ENCODE peak calls at places on chromosomes 13 and 19, in eight cellular contexts. Q is PC-3, R is transverse colon, K is GM23248, F is coronary artery, Z is aorta, X is mammary epithelial cell, M is OCI-LY7. A is an unnamed sample.

GRCh38 chr19:13796301-13797057 is 1.2 kb downstream of the ZSWIM4 start:
- DNase-seq in M (peak), R (peak), X (peak), K (peak), F (peak), Z (peak), Q (peak), A (peak)

GRCh38 chr13:62682788-62683187 is 1267.1 kb upstream of the PCDH20 start:
- DNase-seq in F (no peak), X (no peak), Q (peak), R (no peak), Z (no peak), K (no peak), M (no peak), A (no peak)

GRCh38 chr13:98222081-98222554 is 45.0 kb upstream of the RNF113B start:
- DNase-seq in X (no peak), Z (no peak), M (no peak), R (peak), F (no peak), Q (peak), K (peak), A (no peak)

GRCh38 chr19:36054119-36054732 is at the start of gene THAP8:
- DNase-seq in K (peak), M (peak), X (peak), F (peak), R (peak), Q (peak), Z (peak), A (peak)

GRCh38 chr19:32104465-32105235 is 240.8 kb upstream of the ZNF507 start:
- DNase-seq in Q (peak), Z (no peak), M (no peak), K (no peak), X (peak), F (no peak), R (peak), A (peak)

GRCh38 chr13:113876341-113877148 is 12.7 kb upstream of the GAS6 start:
- DNase-seq in R (no peak), X (no peak), K (no peak), Z (no peak), Q (no peak), F (no peak), M (no peak), A (no peak)

GRCh38 chr13:52158629-52159158 is 703 bp downstream of the NEK3 start:
- DNase-seq in F (no peak), Q (peak), R (peak), M (no peak), K (peak), X (peak), Z (peak), A (no peak)

GRCh38 chr19:47561440-47562045 is 11.4 kb downstream of the ZNF541 start:
- DNase-seq in K (no peak), Z (no peak), R (no peak), F (no peak), Q (peak), M (no peak), X (no peak), A (no peak)

GRCh38 chr19:2663920-2664571 is 38.4 kb downstream of the GNG7 start:
- DNase-seq in Z (no peak), R (peak), Q (no peak), K (no peak), X (no peak), M (peak), F (no peak), A (no peak)

GRCh38 chr13:44759723-44760360 is 183.7 kb upstream of the TSC22D1 start:
- DNase-seq in Z (no peak), X (peak), Q (peak), F (no peak), K (no peak), R (no peak), M (no peak), A (no peak)

GRCh38 chr13:45928196-45928595 is 76.6 kb upstream of the SIAH3 start:
- DNase-seq in M (no peak), Q (no peak), X (no peak), R (no peak), Z (no peak), F (no peak), K (no peak), A (no peak)

GRCh38 chr19:54473071-54473941 is at the start of gene CDC42EP5:
- DNase-seq in X (peak), Z (peak), R (peak), F (no peak), K (peak), Q (no peak), M (no peak), A (no peak)

GRCh38 chr13:110404321-110404720 is 97.2 kb downstream of the COL4A2 start:
- DNase-seq in Q (no peak), K (no peak), Z (no peak), X (no peak), M (no peak), F (peak), R (no peak), A (no peak)

GRCh38 chr19:30254214-30254613 is 118.0 kb upstream of the ZNF536 start:
- DNase-seq in R (no peak), Z (no peak), K (peak), F (no peak), X (no peak), Q (no peak), M (no peak), A (no peak)

GRCh38 chr13:49895826-49896225 is 40.3 kb downstream of the SPRYD7 start:
- DNase-seq in Q (no peak), F (no peak), M (no peak), Z (no peak), R (no peak), K (no peak), X (no peak), A (no peak)

GRCh38 chr19:51514866-51515481 is 13.4 kb upstream of the SIGLEC12 start:
- DNase-seq in K (peak), Z (no peak), Q (peak), X (peak), F (no peak), M (peak), R (no peak), A (peak)

GRCh38 chr19:10421240-10421948 is 1.1 kb downstream of the PDE4A start:
- DNase-seq in R (no peak), F (no peak), K (no peak), M (peak), Z (no peak), X (no peak), Q (no peak), A (no peak)

GRCh38 chr13:50340566-50341287 is 325.5 kb downstream of the KCNRG start:
- DNase-seq in F (no peak), R (no peak), M (no peak), K (no peak), Q (no peak), X (no peak), Z (no peak), A (no peak)

GRCh38 chr19:47005873-47006272 is 13.8 kb upstream of the NPAS1 start:
- DNase-seq in R (no peak), Z (no peak), X (no peak), F (no peak), K (no peak), M (peak), Q (peak), A (no peak)

GRCh38 chr13:34391071-34391470 is 551.0 kb upstream of the NBEA start:
- DNase-seq in Z (no peak), Q (peak), M (no peak), X (peak), R (no peak), K (peak), F (no peak), A (peak)

GRCh38 chr13:113554333-113554700 is 30.2 kb upstream of the TFDP1 start:
- DNase-seq in X (no peak), R (no peak), Q (no peak), F (peak), K (no peak), M (no peak), Z (no peak), A (no peak)

GRCh38 chr13:25973085-25973484 is 78.7 kb downstream of the SHISA2 start:
- DNase-seq in Z (no peak), F (no peak), X (no peak), M (no peak), R (no peak), Q (no peak), K (no peak), A (no peak)

GRCh38 chr19:29211562-29212416 is 1.2 kb downstream of the UQCRFS1 start:
- DNase-seq in Z (no peak), Q (peak), M (no peak), F (no peak), X (peak), R (peak), K (peak), A (no peak)

GRCh38 chr19:51470966-51471365 is 7.4 kb upstream of the CEACAM18 start:
- DNase-seq in M (no peak), Q (peak), Z (no peak), X (peak), F (no peak), K (peak), R (no peak), A (no peak)

GRCh38 chr13:23705578-23705977 is 135.4 kb downstream of the TNFRSF19 start:
- DNase-seq in M (no peak), Q (no peak), X (no peak), F (no peak), K (peak), Z (no peak), R (no peak), A (no peak)

GRCh38 chr19:29293736-29294342 is 80.9 kb upstream of the UQCRFS1 start:
- DNase-seq in Q (no peak), X (no peak), K (peak), R (no peak), Z (no peak), M (no peak), F (no peak), A (no peak)

GRCh38 chr13:65907656-65908441 is 1322.3 kb downstream of the PCDH9 start:
- DNase-seq in Q (peak), M (no peak), R (no peak), X (no peak), F (no peak), K (no peak), Z (no peak), A (no peak)

GRCh38 chr19:38316477-38317067 is 825 bp upstream of the YIF1B start:
- DNase-seq in F (no peak), Z (no peak), M (no peak), X (no peak), R (no peak), K (no peak), Q (no peak), A (no peak)

GRCh38 chr19:33740811-33741396 is 55.8 kb upstream of the KCTD15 start:
- DNase-seq in K (peak), X (peak), F (no peak), M (peak), Q (peak), Z (no peak), R (no peak), A (no peak)

GRCh38 chr13:23986619-23987018 is 89.3 kb upstream of the C1QTNF9B start:
- DNase-seq in Q (no peak), R (no peak), K (peak), F (no peak), M (no peak), Z (no peak), X (no peak), A (no peak)

GRCh38 chr13:79352107-79352506 is 53.9 kb downstream of the RBM26 start:
- DNase-seq in M (no peak), Z (no peak), R (no peak), K (peak), F (no peak), X (no peak), Q (no peak), A (no peak)

GRCh38 chr13:100495455-100495854 is 93.1 kb downstream of the GGACT start:
- DNase-seq in Q (no peak), M (no peak), F (no peak), R (no peak), X (no peak), K (no peak), Z (no peak), A (no peak)

GRCh38 chr19:31500540-31500830 is 151.2 kb upstream of the TSHZ3 start:
- DNase-seq in M (no peak), Q (no peak), F (no peak), Z (no peak), X (no peak), R (no peak), K (no peak), A (no peak)

GRCh38 chr13:94674609-94675348 is 37.6 kb downstream of the SOX21 start:
- DNase-seq in X (peak), Q (peak), R (peak), Z (no peak), K (peak), F (no peak), M (peak), A (no peak)

GRCh38 chr19:44476559-44477408 is 23.5 kb downstream of the ZNF180 start:
- DNase-seq in Z (no peak), X (peak), K (peak), R (no peak), Q (peak), M (peak), F (no peak), A (no peak)

GRCh38 chr13:46751811-46752635 is 44.9 kb downstream of the ESD start:
- DNase-seq in Q (no peak), M (peak), X (no peak), Z (peak), K (peak), R (no peak), F (no peak), A (no peak)

GRCh38 chr19:39998511-39998910 is 1.7 kb downstream of the ZNF546 start:
- DNase-seq in M (no peak), Z (no peak), Q (peak), X (peak), F (no peak), R (no peak), K (peak), A (no peak)

GRCh38 chr19:50719566-50719965 is at the start of gene SHANK1:
- DNase-seq in K (peak), X (no peak), R (no peak), Z (no peak), Q (no peak), F (no peak), M (no peak), A (no peak)

GRCh38 chr19:24046550-24046949 is 40.4 kb upstream of the ZNF254 start:
- DNase-seq in Q (no peak), R (no peak), K (no peak), Z (no peak), F (no peak), M (no peak), X (no peak), A (no peak)

GRCh38 chr13:32946558-32946957 is 69.7 kb upstream of the KL start:
- DNase-seq in M (no peak), Q (no peak), X (no peak), Z (no peak), F (no peak), K (no peak), R (no peak), A (no peak)

GRCh38 chr13:32947886-32948285 is 68.3 kb upstream of the KL start:
- DNase-seq in Z (no peak), K (no peak), X (no peak), M (no peak), R (no peak), Q (no peak), F (no peak), A (no peak)

GRCh38 chr13:32951580-32951979 is 64.6 kb upstream of the KL start:
- DNase-seq in Z (no peak), X (no peak), K (no peak), Q (no peak), M (no peak), R (no peak), F (no peak), A (no peak)

GRCh38 chr13:32947411-32947810 is 68.8 kb upstream of the KL start:
- DNase-seq in F (no peak), K (no peak), Q (no peak), X (no peak), Z (no peak), R (no peak), M (no peak), A (no peak)
- H3K27ac ChIP-seq in F (no peak), K (no peak), Q (no peak), X (no peak), Z (no peak), R (no peak), M (no peak), A (no peak)

DNA sequence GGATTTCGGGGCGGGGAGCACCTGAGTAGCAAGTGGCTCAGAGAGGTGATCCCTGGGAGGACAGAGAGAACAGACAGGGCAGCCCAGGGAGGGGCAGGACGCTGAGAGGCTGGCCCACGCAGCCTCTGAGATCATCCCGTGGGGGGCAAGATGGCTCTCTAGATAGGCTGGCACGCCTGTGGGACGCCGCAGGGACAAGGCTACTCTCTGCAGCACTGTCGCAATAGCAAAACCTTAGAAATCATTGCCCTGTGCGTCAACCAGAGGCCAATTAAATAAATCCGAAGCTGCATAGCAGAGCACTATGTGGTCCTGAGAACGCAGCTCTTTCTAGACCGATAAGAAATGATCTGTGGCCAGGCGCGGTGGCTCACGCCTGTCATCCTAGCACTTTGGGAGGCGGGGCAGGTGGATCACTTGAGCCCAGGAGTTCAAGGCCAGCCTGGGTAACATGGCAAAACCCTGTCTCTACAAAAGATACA is 5.1 kb downstream of the PEX11G start:
- DNase-seq in K (no peak), F (no peak), Q (no peak), R (no peak), X (no peak), Z (no peak), M (no peak), A (no peak)
- H3K27ac ChIP-seq in K (no peak), F (no peak), Q (no peak), R (peak), X (no peak), Z (no peak), M (no peak), A (no peak)

DNA sequence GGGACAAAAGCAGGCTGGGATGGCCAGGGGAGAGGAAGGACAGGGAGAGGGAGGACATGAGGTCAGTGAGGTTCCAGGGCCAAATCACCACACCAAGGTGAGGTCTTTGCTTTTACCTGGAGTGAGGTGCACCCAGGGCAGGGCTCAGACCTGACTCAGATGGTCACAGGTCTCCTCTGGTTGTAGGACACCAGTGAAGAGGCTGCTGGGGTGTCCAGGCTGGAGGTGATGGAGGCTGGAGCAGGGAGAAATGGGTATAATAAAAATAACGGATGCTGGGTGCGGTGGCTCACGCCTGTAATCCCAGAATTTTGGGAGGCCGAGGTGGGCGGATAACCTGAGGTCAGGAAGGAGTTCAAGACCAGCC is 6.9 kb downstream of the GRAMD1A start:
- DNase-seq in Q (no peak), X (no peak), M (no peak), Z (no peak), K (no peak), R (no peak), F (no peak), A (no peak)
- H3K27ac ChIP-seq in Q (peak), X (no peak), M (no peak), Z (no peak), K (no peak), R (peak), F (no peak), A (peak)

GRCh38 chr19:56089344-56089743 is 31.8 kb downstream of the ZNF787 start:
- DNase-seq in M (no peak), K (no peak), X (no peak), F (no peak), Z (no peak), R (no peak), Q (no peak), A (no peak)

GRCh38 chr19:56088454-56089215 is 32.5 kb downstream of the ZNF787 start:
- DNase-seq in Z (no peak), K (no peak), R (no peak), Q (no peak), F (no peak), M (no peak), X (no peak), A (no peak)

GRCh38 chr19:56091751-56092546 is 29.1 kb downstream of the ZNF787 start:
- DNase-seq in Z (no peak), F (no peak), Q (no peak), R (no peak), M (no peak), X (peak), K (no peak), A (no peak)

GRCh38 chr19:56092685-56093631 is 28.1 kb downstream of the ZNF787 start:
- DNase-seq in X (no peak), Q (no peak), Z (no peak), F (no peak), R (no peak), M (no peak), K (no peak), A (no peak)

GRCh38 chr19:56091066-56091490 is 30.0 kb downstream of the ZNF787 start:
- DNase-seq in M (no peak), Q (peak), X (peak), K (peak), F (no peak), R (no peak), Z (no peak), A (peak)
- H3K27ac ChIP-seq in M (no peak), Q (no peak), X (peak), K (peak), F (no peak), R (no peak), Z (no peak), A (peak)

GRCh38 chr19:5125797-5126497 is 157.0 kb downstream of the KDM4B start:
- DNase-seq in K (no peak), F (no peak), Q (no peak), X (no peak), R (no peak), Z (no peak), M (no peak), A (no peak)
- H3K27ac ChIP-seq in K (no peak), F (peak), Q (no peak), X (no peak), R (no peak), Z (no peak), M (no peak), A (no peak)

DNA sequence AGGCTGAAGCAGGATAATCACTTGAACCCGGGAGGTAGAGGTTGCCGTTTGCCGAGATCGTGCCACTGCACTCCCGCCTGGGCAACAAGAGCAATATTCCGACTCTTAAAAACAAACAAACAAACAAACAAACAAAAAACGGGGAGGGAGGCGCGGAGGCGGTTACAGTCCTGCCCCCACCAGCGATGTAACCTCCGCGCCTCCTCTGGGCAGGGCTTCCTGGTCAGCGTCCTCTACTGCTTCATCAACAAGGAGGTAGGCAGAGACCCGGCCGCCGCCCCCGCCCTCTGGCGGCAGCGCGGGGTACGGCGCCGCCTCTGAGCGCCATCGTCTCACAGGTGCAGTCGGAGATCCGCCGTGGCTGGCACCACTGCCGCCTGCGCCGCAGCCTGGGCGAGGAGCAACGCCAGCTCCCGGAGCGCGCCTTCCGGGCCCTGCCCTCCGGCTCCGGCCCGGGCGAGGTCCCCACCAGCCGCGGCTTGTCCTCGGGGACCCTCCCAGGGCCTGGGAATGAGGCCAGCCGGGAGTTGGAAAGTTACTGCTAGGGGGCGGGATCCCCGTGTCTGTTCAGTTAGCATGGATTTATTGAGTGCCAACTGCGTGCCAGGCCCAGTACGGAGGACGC is 10.2 kb downstream of the SNRPD2 start:
- DNase-seq in F (peak), Z (peak), K (peak), R (peak), X (peak), Q (peak), M (peak), A (no peak)
- H3K27ac ChIP-seq in F (peak), Z (no peak), K (no peak), R (peak), X (no peak), Q (peak), M (no peak), A (peak)

A was measured in epithelial cell of prostate.